ENCODE peak calls at places on chromosomes 4 and X, in eight cellular contexts. One of them, this sample, is unnamed.

GRCh38 chr4:105725623-105726022 is 17.0 kb downstream of the GSTCD start:
- DNase-seq in HCT116: no peak
- DNase-seq in K562: no peak
- DNase-seq in Peyer's patch: no peak
- DNase-seq in HepG2: no peak
- DNase-seq in right lobe of liver: no peak
- DNase-seq in endothelial cell of umbilical vein: no peak
- DNase-seq in IMR-90: no peak
- DNase-seq in this sample: no peak

GRCh38 chrX:40189621-40190020 is 91.9 kb upstream of the BCOR start:
- DNase-seq in IMR-90: no peak
- DNase-seq in HCT116: no peak
- DNase-seq in endothelial cell of umbilical vein: no peak
- DNase-seq in K562: no peak
- DNase-seq in right lobe of liver: no peak
- DNase-seq in HepG2: no peak
- DNase-seq in Peyer's patch: no peak
- DNase-seq in this sample: no peak

GRCh38 chrX:118569676-118570075 is 74.1 kb downstream of the DOCK11 start:
- DNase-seq in right lobe of liver: no peak
- DNase-seq in IMR-90: no peak
- DNase-seq in endothelial cell of umbilical vein: no peak
- DNase-seq in K562: no peak
- DNase-seq in Peyer's patch: no peak
- DNase-seq in HCT116: no peak
- DNase-seq in HepG2: no peak
- DNase-seq in this sample: no peak

GRCh38 chr4:103207673-103208072 is 9.5 kb upstream of the CENPE start:
- DNase-seq in IMR-90: no peak
- DNase-seq in endothelial cell of umbilical vein: no peak
- DNase-seq in HepG2: peak; percentile 48
- DNase-seq in Peyer's patch: no peak
- DNase-seq in HCT116: peak; percentile 24
- DNase-seq in K562: no peak
- DNase-seq in right lobe of liver: no peak
- DNase-seq in this sample: no peak

GRCh38 chr4:32226201-32226600 is 1506.0 kb downstream of the PCDH7 start:
- DNase-seq in endothelial cell of umbilical vein: no peak
- DNase-seq in Peyer's patch: no peak
- DNase-seq in HepG2: no peak
- DNase-seq in K562: no peak
- DNase-seq in right lobe of liver: no peak
- DNase-seq in IMR-90: peak; percentile 56
- DNase-seq in HCT116: peak; percentile 18
- DNase-seq in this sample: no peak

GRCh38 chr4:3312362-3312761 is 19.5 kb downstream of the RGS12 start:
- DNase-seq in right lobe of liver: peak; percentile 15
- DNase-seq in K562: no peak
- DNase-seq in endothelial cell of umbilical vein: no peak
- DNase-seq in Peyer's patch: no peak
- DNase-seq in HepG2: no peak
- DNase-seq in HCT116: no peak
- DNase-seq in IMR-90: no peak
- DNase-seq in this sample: no peak

GRCh38 chr4:16027114-16027513 is 56.7 kb downstream of the PROM1 start:
- DNase-seq in Peyer's patch: no peak
- DNase-seq in right lobe of liver: no peak
- DNase-seq in K562: no peak
- DNase-seq in IMR-90: no peak
- DNase-seq in endothelial cell of umbilical vein: no peak
- DNase-seq in HepG2: no peak
- DNase-seq in HCT116: no peak
- DNase-seq in this sample: no peak

GRCh38 chr4:147137280-147137679 is 191.6 kb upstream of the TTC29 start:
- DNase-seq in endothelial cell of umbilical vein: no peak
- DNase-seq in HepG2: no peak
- DNase-seq in Peyer's patch: no peak
- DNase-seq in IMR-90: no peak
- DNase-seq in K562: no peak
- DNase-seq in HCT116: no peak
- DNase-seq in right lobe of liver: no peak
- DNase-seq in this sample: no peak

GRCh38 chr4:173522874-173523395 is 7.1 kb downstream of the HAND2 start:
- DNase-seq in K562: no peak
- DNase-seq in HepG2: no peak
- DNase-seq in Peyer's patch: no peak
- DNase-seq in endothelial cell of umbilical vein: no peak
- DNase-seq in right lobe of liver: no peak
- DNase-seq in IMR-90: no peak
- DNase-seq in HCT116: no peak
- DNase-seq in this sample: no peak

GRCh38 chr4:156390599-156391296 is 437.1 kb upstream of the CTSO start:
- DNase-seq in IMR-90: no peak
- DNase-seq in HepG2: no peak
- DNase-seq in HCT116: no peak
- DNase-seq in endothelial cell of umbilical vein: no peak
- DNase-seq in right lobe of liver: no peak
- DNase-seq in K562: no peak
- DNase-seq in Peyer's patch: no peak
- DNase-seq in this sample: no peak

GRCh38 chr4:123229326-123229725 is 167.3 kb upstream of the SPRY1 start:
- DNase-seq in IMR-90: no peak
- DNase-seq in HepG2: no peak
- DNase-seq in K562: no peak
- DNase-seq in endothelial cell of umbilical vein: no peak
- DNase-seq in HCT116: no peak
- DNase-seq in right lobe of liver: no peak
- DNase-seq in Peyer's patch: no peak
- DNase-seq in this sample: no peak

GRCh38 chr4:94877973-94878372 is 120.2 kb downstream of the BMPR1B start:
- DNase-seq in K562: no peak
- DNase-seq in endothelial cell of umbilical vein: no peak
- DNase-seq in HepG2: no peak
- DNase-seq in HCT116: no peak
- DNase-seq in Peyer's patch: no peak
- DNase-seq in IMR-90: peak; percentile 66
- DNase-seq in right lobe of liver: no peak
- DNase-seq in this sample: no peak

DNA sequence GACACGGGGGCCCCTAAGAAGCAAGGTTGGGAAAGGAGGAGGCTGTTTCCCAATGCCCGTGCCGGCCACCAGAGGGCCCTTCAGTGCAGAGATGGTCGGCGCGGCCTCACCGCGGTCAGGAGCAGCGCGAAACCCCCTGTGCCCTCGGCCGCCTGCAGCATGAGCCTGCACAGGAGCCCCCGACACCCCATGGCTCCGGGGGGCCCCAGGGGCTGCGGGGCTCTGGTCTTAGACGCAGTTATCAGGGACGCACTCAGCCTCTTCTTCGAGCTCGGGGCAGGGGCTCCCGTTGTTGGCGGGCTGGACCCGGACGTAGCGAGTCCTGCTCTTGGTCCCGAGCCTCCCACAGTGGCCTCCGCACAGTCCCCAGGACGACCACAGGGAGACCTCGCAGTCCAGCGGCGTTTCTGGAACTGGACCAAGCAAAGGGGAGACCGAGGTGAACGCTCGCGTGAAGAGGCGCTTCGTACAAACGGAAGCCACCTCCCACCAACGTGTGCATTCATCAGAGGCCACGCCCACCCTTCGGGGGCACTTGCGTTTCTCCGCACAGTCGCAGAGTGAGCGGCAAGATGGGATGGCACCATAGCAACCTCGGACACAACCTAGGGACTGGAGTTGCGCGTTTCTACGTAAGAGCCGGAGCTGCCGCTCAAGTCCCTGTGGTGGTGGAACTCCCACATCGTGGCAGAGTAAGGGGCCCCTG is 5.0 kb downstream of the SPON2 start:
- DNase-seq in right lobe of liver: peak; percentile 85
- DNase-seq in HCT116: peak; percentile 94
- DNase-seq in Peyer's patch: peak; percentile 96
- DNase-seq in endothelial cell of umbilical vein: peak; percentile 72
- DNase-seq in HepG2: peak; percentile 24
- DNase-seq in IMR-90: peak; percentile 79
- DNase-seq in K562: peak; percentile 82
- DNase-seq in this sample: peak; percentile 92
- TF ChIP-seq POLR2A in right lobe of liver: no peak
- TF ChIP-seq POLR2A in HCT116: peak; percentile 39
- TF ChIP-seq POLR2A in Peyer's patch: no peak
- TF ChIP-seq POLR2A in endothelial cell of umbilical vein: no peak
- TF ChIP-seq POLR2A in HepG2: no peak
- TF ChIP-seq POLR2A in IMR-90: no peak
- TF ChIP-seq POLR2A in K562: no peak
- TF ChIP-seq POLR2A in this sample: no peak

DNA sequence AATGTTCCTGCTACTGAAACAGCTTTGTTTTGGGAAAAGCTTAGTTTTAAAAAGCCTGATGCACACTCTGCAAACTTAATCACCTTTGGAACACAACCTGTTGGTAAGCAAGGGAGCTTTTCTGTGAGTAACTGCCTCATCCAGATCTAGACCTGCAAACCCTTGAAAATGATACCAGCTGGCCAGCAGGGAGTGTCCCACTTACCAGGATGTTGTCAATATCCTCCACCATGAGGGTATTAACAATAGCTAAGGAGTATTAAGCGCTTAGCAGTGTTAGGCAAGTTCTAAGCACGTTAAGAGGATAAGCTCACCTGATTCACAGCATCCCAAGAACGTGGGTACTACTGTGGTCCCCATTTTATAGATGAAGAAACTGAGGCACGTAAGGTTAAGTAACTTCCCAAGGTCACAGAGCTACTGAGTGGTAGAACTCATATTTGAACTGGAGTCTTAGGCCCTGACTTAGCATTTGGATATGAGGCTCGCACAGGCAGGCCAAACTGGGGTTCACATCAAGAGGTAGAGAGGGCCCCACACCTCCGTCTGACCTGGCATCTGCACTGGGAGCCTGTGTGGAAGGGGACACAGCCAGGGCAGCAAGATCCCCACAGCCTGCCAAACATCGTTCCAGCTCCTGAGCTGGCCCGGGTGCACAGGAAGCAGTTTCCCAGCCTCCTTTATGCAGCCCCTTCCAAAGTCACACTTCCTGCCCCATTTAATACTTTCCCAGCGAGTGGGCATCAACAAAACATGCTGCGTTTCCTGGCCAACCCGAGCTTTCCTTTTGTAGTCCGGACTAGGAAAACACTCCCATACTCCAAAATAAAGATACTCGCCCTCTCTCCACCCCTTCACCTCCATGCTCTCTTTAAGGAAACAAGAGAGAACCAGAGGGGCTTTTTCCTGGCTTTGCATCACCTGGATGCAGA is 32.6 kb downstream of the IRF2 start:
- DNase-seq in HepG2: no peak
- DNase-seq in right lobe of liver: no peak
- DNase-seq in HCT116: no peak
- DNase-seq in Peyer's patch: no peak
- DNase-seq in K562: no peak
- DNase-seq in IMR-90: peak; percentile 57
- DNase-seq in endothelial cell of umbilical vein: peak; percentile 74
- DNase-seq in this sample: no peak
- H3K4me1 ChIP-seq in HepG2: peaks cover 60% of the 10 kb centered on the region
- H3K4me1 ChIP-seq in right lobe of liver: no peaks in the 10 kb centered on the region
- H3K4me1 ChIP-seq in HCT116: no peaks in the 10 kb centered on the region
- H3K4me1 ChIP-seq in Peyer's patch: peaks cover 42% of the 10 kb centered on the region
- H3K4me1 ChIP-seq in K562: peaks cover 7% of the 10 kb centered on the region
- H3K4me1 ChIP-seq in IMR-90: peaks cover 24% of the 10 kb centered on the region
- H3K4me1 ChIP-seq in endothelial cell of umbilical vein: peaks cover 15% of the 10 kb centered on the region
- H3K4me1 ChIP-seq in this sample: peaks cover 46% of the 10 kb centered on the region

GRCh38 chr4:8860892-8861575 is 10.6 kb downstream of the HMX1 start:
- DNase-seq in right lobe of liver: no peak
- DNase-seq in HCT116: no peak
- DNase-seq in endothelial cell of umbilical vein: no peak
- DNase-seq in Peyer's patch: no peak
- DNase-seq in IMR-90: no peak
- DNase-seq in K562: no peak
- DNase-seq in HepG2: no peak
- DNase-seq in this sample: no peak
- H3K27me3 ChIP-seq in right lobe of liver: peaks cover 21% of the 10 kb centered on the region
- H3K27me3 ChIP-seq in HCT116: no peaks in the 10 kb centered on the region
- H3K27me3 ChIP-seq in endothelial cell of umbilical vein: peaks cover 84% of the 10 kb centered on the region
- H3K27me3 ChIP-seq in Peyer's patch: no peaks in the 10 kb centered on the region
- H3K27me3 ChIP-seq in IMR-90: peaks cover 84% of the 10 kb centered on the region
- H3K27me3 ChIP-seq in K562: peaks cover 6% of the 10 kb centered on the region
- H3K27me3 ChIP-seq in HepG2: peaks cover 85% of the 10 kb centered on the region
- H3K27me3 ChIP-seq in this sample: peaks cover 100% of the 10 kb centered on the region

GRCh38 chr4:188647820-188648380 is 508.7 kb downstream of the TRIML1 start:
- DNase-seq in right lobe of liver: no peak
- DNase-seq in HCT116: no peak
- DNase-seq in endothelial cell of umbilical vein: no peak
- DNase-seq in HepG2: no peak
- DNase-seq in IMR-90: no peak
- DNase-seq in K562: no peak
- DNase-seq in Peyer's patch: no peak
- DNase-seq in this sample: no peak
- TF ChIP-seq POLR2A in right lobe of liver: no peak
- TF ChIP-seq POLR2A in HCT116: no peak
- TF ChIP-seq POLR2A in endothelial cell of umbilical vein: no peak
- TF ChIP-seq POLR2A in HepG2: no peak
- TF ChIP-seq POLR2A in IMR-90: no peak
- TF ChIP-seq POLR2A in K562: no peak
- TF ChIP-seq POLR2A in Peyer's patch: no peak
- TF ChIP-seq POLR2A in this sample: no peak

GRCh38 chrX:72052415-72053090 is 79.2 kb downstream of the RTL5 start:
- DNase-seq in K562: no peak
- DNase-seq in Peyer's patch: no peak
- DNase-seq in HepG2: no peak
- DNase-seq in endothelial cell of umbilical vein: peak; percentile 64
- DNase-seq in right lobe of liver: no peak
- DNase-seq in HCT116: no peak
- DNase-seq in IMR-90: peak; percentile 22
- DNase-seq in this sample: no peak
- H3K4me1 ChIP-seq in K562: no peaks in the 10 kb centered on the region
- H3K4me1 ChIP-seq in Peyer's patch: no peaks in the 10 kb centered on the region
- H3K4me1 ChIP-seq in HepG2: no peaks in the 10 kb centered on the region
- H3K4me1 ChIP-seq in endothelial cell of umbilical vein: peaks cover 24% of the 10 kb centered on the region
- H3K4me1 ChIP-seq in right lobe of liver: no peaks in the 10 kb centered on the region
- H3K4me1 ChIP-seq in HCT116: no peaks in the 10 kb centered on the region
- H3K4me1 ChIP-seq in IMR-90: no peaks in the 10 kb centered on the region
- H3K4me1 ChIP-seq in this sample: peaks cover 17% of the 10 kb centered on the region